ENCODE peak calls at places on chromosomes 7 and 10, in four cellular contexts. P is K562, C is GM12878, Z is HepG2. M is an unnamed sample.
A peak's percentile ranks its signal among the peaks of the same experiment; 100 is the strongest.

GRCh38 chr7:1883031-1883761 is 213.1 kb downstream of the ELFN1 start:
- DNase-seq in P (peak; percentile 61), C (no peak), Z (no peak), M (no peak)

GRCh38 chr10:22410846-22411245 is 65.5 kb downstream of the SPAG6 start:
- DNase-seq in P (no peak), C (no peak), Z (no peak), M (no peak)

GRCh38 chr7:43781726-43782607 is 23.5 kb downstream of the BLVRA start:
- DNase-seq in P (no peak), C (no peak), Z (peak; percentile 90), M (no peak)

GRCh38 chr7:129664029-129665012 is 52.8 kb downstream of the NRF1 start:
- DNase-seq in P (peak; percentile 57), C (peak; percentile 11), Z (peak; percentile 42), M (peak; percentile 35)

GRCh38 chr7:141045126-141045841 is 28.6 kb upstream of the TMEM178B start:
- DNase-seq in P (no peak), C (no peak), Z (no peak), M (no peak)

GRCh38 chr7:157502701-157503111 is 165.9 kb downstream of the DNAJB6 start:
- DNase-seq in P (no peak), C (no peak), Z (no peak), M (no peak)

GRCh38 chr10:105700327-105700726 is 1059.2 kb downstream of the SORCS3 start:
- DNase-seq in P (no peak), C (no peak), Z (no peak), M (no peak)

GRCh38 chr10:89469517-89469916 is 55.1 kb downstream of the IFIT5 start:
- DNase-seq in P (no peak), C (no peak), Z (no peak), M (no peak)

GRCh38 chr10:127145173-127145572 is 51.2 kb downstream of the INSYN2A start:
- DNase-seq in P (no peak), C (no peak), Z (no peak), M (no peak)
- TF ChIP-seq FOXK2 in P (no peak), C (no peak), Z (no peak), M (no peak)

GRCh38 chr7:49398730-49399129 is 374.7 kb upstream of the VWC2 start:
- DNase-seq in P (no peak), C (no peak), Z (no peak), M (no peak)
- TF ChIP-seq FOXK2 in P (no peak), C (no peak), Z (no peak), M (no peak)

GRCh38 chr10:33733058-33733457 is 398.6 kb upstream of the NRP1 start:
- DNase-seq in P (no peak), C (no peak), Z (no peak), M (no peak)

GRCh38 chr10:33731322-33731721 is 396.9 kb upstream of the NRP1 start:
- DNase-seq in P (no peak), C (no peak), Z (no peak), M (no peak)

GRCh38 chr10:33734393-33735110 is 400.1 kb upstream of the NRP1 start:
- DNase-seq in P (no peak), C (no peak), Z (no peak), M (no peak)

GRCh38 chr10:33732176-33733025 is 397.9 kb upstream of the NRP1 start:
- DNase-seq in P (no peak), C (no peak), Z (no peak), M (no peak)

DNA sequence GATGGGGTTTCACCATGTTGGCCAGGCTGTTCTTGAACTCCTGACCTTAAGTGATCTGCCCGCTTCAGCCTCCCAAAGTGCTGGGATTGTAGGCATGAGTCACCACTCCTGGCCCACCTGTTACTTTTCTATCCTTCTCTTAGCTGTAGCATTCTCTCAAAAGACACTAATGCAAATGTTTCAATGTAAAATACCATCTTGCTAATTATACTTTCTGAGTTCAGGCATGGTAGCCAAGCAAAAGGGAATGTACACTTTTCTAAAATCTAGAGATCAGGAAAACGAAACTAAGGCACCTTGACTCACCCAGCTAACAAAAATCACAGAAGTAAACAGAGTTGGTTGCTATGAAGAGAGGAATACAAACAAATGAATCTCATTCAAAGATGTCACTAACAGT is 401.0 kb upstream of the NRP1 start:
- DNase-seq in P (no peak), C (no peak), Z (no peak), M (no peak)
- TF ChIP-seq FOXK2 in P (no peak), C (no peak), Z (no peak), M (no peak)

GRCh38 chr7:29000346-29000745 is 42.2 kb upstream of the TRIL start:
- DNase-seq in P (no peak), C (no peak), Z (no peak), M (no peak)
- TF ChIP-seq FOXK2 in P (no peak), C (no peak), Z (no peak), M (no peak)

DNA sequence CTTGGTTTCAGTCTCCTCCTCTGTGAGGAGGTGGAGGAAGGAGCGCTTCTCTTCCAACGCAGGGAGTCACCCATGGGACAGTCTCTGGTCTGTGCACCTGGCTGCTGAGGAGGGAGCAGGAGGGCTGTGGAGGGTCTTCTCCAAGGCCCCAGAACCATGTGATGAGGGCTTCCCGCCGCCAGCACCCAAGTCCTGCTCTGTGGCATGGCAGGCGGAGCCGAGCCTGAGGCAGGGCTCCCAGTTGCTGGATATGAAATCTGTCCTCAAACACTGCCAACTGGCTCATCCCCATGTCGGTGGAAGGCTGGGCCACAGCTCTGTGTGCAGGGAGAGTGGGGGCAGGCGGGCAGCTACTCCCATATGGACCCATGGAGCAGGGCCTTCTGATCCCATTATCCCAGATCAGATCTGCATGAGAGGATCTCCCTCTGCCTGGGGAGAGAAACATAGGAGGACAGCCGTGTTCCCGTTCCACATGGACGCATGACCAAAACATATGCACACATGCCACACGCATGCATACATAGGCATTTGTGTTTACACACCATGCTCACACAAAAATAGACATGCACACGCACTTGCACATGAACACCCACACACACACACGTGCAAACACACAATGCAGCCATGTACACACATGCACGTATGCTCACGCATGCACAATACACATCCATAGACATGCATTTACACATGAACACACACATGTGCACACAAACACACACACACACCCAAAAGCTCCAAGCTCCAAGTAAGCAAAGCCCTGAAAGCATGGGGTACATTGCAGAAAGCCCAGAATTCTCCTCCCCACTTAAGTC is 38.8 kb upstream of the EN2 start:
- DNase-seq in P (no peak), C (no peak), Z (no peak), M (no peak)
- TF ChIP-seq FOXK2 in P (no peak), C (no peak), Z (no peak), M (no peak)

DNA sequence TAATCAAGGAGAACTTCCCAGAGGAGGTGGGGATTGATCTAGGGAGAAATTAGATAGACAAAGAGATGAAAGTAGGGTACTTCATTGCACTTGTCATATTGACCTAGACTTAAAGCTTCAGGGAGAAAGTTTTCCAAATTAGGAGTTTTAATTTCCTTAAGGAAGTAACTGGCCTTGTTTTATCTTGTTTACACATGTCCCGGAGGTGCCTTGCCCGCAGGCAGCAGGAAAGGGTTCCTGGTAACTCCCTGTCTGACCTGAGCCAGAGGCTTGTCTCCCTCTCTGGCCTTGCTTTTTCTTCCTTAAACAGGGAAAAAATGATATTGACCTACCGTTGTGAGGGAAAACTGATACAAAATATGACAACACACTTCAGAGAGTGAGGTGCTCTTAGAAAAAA is 181.6 kb downstream of the EVX1 start:
- DNase-seq in P (no peak), C (no peak), Z (no peak), M (no peak)
- TF ChIP-seq FOXK2 in P (no peak), C (no peak), Z (no peak), M (no peak)

DNA sequence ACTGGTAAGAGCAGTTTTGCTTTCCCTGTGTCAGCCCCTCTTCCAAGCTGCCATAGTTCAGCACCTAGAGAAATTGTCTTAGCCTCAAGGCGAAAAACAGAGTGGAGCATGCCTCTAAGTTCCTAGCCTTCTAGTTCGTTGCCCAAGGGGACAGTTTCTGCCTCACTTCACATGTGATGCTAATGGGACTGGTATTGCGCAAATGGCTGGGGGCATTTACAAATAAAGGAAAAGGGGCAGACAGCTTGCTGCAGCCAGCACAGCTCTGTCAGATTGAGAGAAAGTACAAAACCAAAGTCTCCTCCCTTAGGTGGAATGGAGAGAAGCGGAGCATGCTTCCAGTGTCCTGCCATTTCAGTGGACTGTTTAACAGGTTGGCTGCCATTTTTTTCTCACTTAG is 567.7 kb downstream of the ETV1 start:
- DNase-seq in P (no peak), C (no peak), Z (no peak), M (no peak)
- TF ChIP-seq FOXK2 in P (no peak), C (no peak), Z (no peak), M (no peak)

GRCh38 chr7:32242436-32242835 is 172.2 kb upstream of the PDE1C start:
- DNase-seq in P (no peak), C (no peak), Z (no peak), M (no peak)

GRCh38 chr7:32248505-32248904 is 178.3 kb upstream of the PDE1C start:
- DNase-seq in P (no peak), C (no peak), Z (no peak), M (no peak)

GRCh38 chr7:32241636-32242035 is 171.4 kb upstream of the PDE1C start:
- DNase-seq in P (no peak), C (no peak), Z (no peak), M (no peak)

GRCh38 chr7:32243891-32244290 is 173.7 kb upstream of the PDE1C start:
- DNase-seq in P (no peak), C (no peak), Z (no peak), M (no peak)

GRCh38 chr7:32244806-32245345 is 174.7 kb upstream of the PDE1C start:
- DNase-seq in P (no peak), C (no peak), Z (no peak), M (no peak)
- TF ChIP-seq FOXK2 in P (no peak), C (no peak), Z (no peak), M (no peak)

M was measured in HEK293T.